ENCODE peak calls at places on chromosomes 16 and 17, in four cellular contexts. One of them, this sample, is unnamed.

GRCh38 chr17:45098869-45099616 is 33.3 kb downstream of the PLCD3 start:
- DNase-seq in adrenal gland: peak; percentile 96
- DNase-seq in CD4-positive, CD25-positive, alpha-beta regulatory T cell: peak; percentile 51
- DNase-seq in PC-3: peak; percentile 92
- DNase-seq in this sample: peak; percentile 58

GRCh38 chr17:330993-331701 is 21.5 kb downstream of the RPH3AL start:
- DNase-seq in adrenal gland: peak; percentile 65
- DNase-seq in CD4-positive, CD25-positive, alpha-beta regulatory T cell: no peak
- DNase-seq in PC-3: no peak
- DNase-seq in this sample: peak; percentile 25

GRCh38 chr16:58306327-58306726 is 11.5 kb upstream of the PRSS54 start:
- DNase-seq in adrenal gland: peak; percentile 60
- DNase-seq in CD4-positive, CD25-positive, alpha-beta regulatory T cell: peak; percentile 19
- DNase-seq in PC-3: peak; percentile 11
- DNase-seq in this sample: peak; percentile 27

GRCh38 chr17:75891605-75892555 is 4.9 kb downstream of the TRIM65 start:
- DNase-seq in adrenal gland: no peak
- DNase-seq in CD4-positive, CD25-positive, alpha-beta regulatory T cell: no peak
- DNase-seq in PC-3: no peak
- DNase-seq in this sample: no peak

GRCh38 chr17:488993-489757 is 136.6 kb upstream of the RPH3AL start:
- DNase-seq in adrenal gland: no peak
- DNase-seq in CD4-positive, CD25-positive, alpha-beta regulatory T cell: no peak
- DNase-seq in PC-3: no peak
- DNase-seq in this sample: peak; percentile 26

GRCh38 chr16:49590166-49590871 is 216.7 kb downstream of the C16orf78 start:
- DNase-seq in adrenal gland: no peak
- DNase-seq in CD4-positive, CD25-positive, alpha-beta regulatory T cell: no peak
- DNase-seq in PC-3: no peak
- DNase-seq in this sample: no peak

GRCh38 chr16:66408181-66409048 is 18.7 kb upstream of the BEAN1 start:
- DNase-seq in adrenal gland: peak; percentile 36
- DNase-seq in CD4-positive, CD25-positive, alpha-beta regulatory T cell: no peak
- DNase-seq in PC-3: peak; percentile 80
- DNase-seq in this sample: peak; percentile 55

GRCh38 chr16:7521834-7522233 is 189.2 kb downstream of the RBFOX1 start:
- DNase-seq in adrenal gland: no peak
- DNase-seq in CD4-positive, CD25-positive, alpha-beta regulatory T cell: no peak
- DNase-seq in PC-3: no peak
- DNase-seq in this sample: no peak

GRCh38 chr16:23298290-23298689 is 3.8 kb upstream of the SCNN1B start:
- DNase-seq in adrenal gland: no peak
- DNase-seq in CD4-positive, CD25-positive, alpha-beta regulatory T cell: no peak
- DNase-seq in PC-3: no peak
- DNase-seq in this sample: no peak

GRCh38 chr16:30971298-30971697 is 13.7 kb upstream of the HSD3B7 start:
- DNase-seq in adrenal gland: no peak
- DNase-seq in CD4-positive, CD25-positive, alpha-beta regulatory T cell: no peak
- DNase-seq in PC-3: no peak
- DNase-seq in this sample: no peak

GRCh38 chr16:80611930-80612327 is 71.1 kb downstream of the DYNLRB2 start:
- DNase-seq in adrenal gland: no peak
- DNase-seq in CD4-positive, CD25-positive, alpha-beta regulatory T cell: no peak
- DNase-seq in PC-3: no peak
- DNase-seq in this sample: no peak

GRCh38 chr17:43695968-43696865 is 34.5 kb upstream of the MEOX1 start:
- DNase-seq in adrenal gland: peak; percentile 47
- DNase-seq in CD4-positive, CD25-positive, alpha-beta regulatory T cell: no peak
- DNase-seq in PC-3: no peak
- DNase-seq in this sample: no peak

GRCh38 chr17:68909066-68909465 is 46.1 kb downstream of the ABCA8 start:
- DNase-seq in adrenal gland: peak; percentile 73
- DNase-seq in CD4-positive, CD25-positive, alpha-beta regulatory T cell: no peak
- DNase-seq in PC-3: peak; percentile 85
- DNase-seq in this sample: no peak

GRCh38 chr17:49528966-49529365 is 33.9 kb downstream of the NGFR start:
- DNase-seq in adrenal gland: no peak
- DNase-seq in CD4-positive, CD25-positive, alpha-beta regulatory T cell: no peak
- DNase-seq in PC-3: no peak
- DNase-seq in this sample: no peak

GRCh38 chr17:5050281-5050680 is 15.1 kb upstream of the SLC52A1 start:
- DNase-seq in adrenal gland: no peak
- DNase-seq in CD4-positive, CD25-positive, alpha-beta regulatory T cell: no peak
- DNase-seq in PC-3: no peak
- DNase-seq in this sample: no peak

GRCh38 chr17:70080541-70081347 is 5.7 kb downstream of the KCNJ16 start:
- DNase-seq in adrenal gland: no peak
- DNase-seq in CD4-positive, CD25-positive, alpha-beta regulatory T cell: no peak
- DNase-seq in PC-3: no peak
- DNase-seq in this sample: no peak

GRCh38 chr17:45046536-45047125 is 4.8 kb downstream of the DCAKD start:
- DNase-seq in adrenal gland: no peak
- DNase-seq in CD4-positive, CD25-positive, alpha-beta regulatory T cell: no peak
- DNase-seq in PC-3: peak; percentile 44
- DNase-seq in this sample: no peak

GRCh38 chr16:67714522-67714921 is 4.6 kb downstream of the GFOD2 start:
- DNase-seq in adrenal gland: no peak
- DNase-seq in CD4-positive, CD25-positive, alpha-beta regulatory T cell: no peak
- DNase-seq in PC-3: no peak
- DNase-seq in this sample: no peak

GRCh38 chr17:41962768-41963434 is 3.7 kb upstream of the CNP start:
- DNase-seq in adrenal gland: peak; percentile 80
- DNase-seq in CD4-positive, CD25-positive, alpha-beta regulatory T cell: peak; percentile 56
- DNase-seq in PC-3: peak; percentile 60
- DNase-seq in this sample: peak; percentile 59
- H3K9me3 ChIP-seq in adrenal gland: no peaks in the 10 kb centered on the region
- H3K9me3 ChIP-seq in CD4-positive, CD25-positive, alpha-beta regulatory T cell: no peaks in the 10 kb centered on the region
- H3K9me3 ChIP-seq in PC-3: no peaks in the 10 kb centered on the region
- H3K9me3 ChIP-seq in this sample: no peaks in the 10 kb centered on the region

DNA sequence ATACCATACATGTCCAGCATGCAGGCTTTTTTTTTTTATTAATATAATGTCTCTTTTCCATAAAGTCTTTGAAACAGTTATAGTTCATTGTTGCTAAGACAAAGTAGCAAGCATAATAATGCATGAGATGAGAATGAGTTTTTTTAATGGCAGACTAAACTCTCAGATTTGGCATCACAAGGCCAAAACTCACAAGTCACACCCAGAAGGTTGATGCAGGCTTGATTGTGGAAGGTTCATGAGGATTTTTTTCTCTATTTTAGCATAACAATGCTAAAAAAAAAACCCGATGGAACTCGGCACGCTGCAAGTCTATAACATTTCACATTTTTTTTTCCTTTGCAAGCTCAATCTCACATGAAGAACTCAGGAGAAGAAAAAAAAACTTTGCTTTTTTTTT is 2.8 kb downstream of the MAF start:
- DNase-seq in adrenal gland: no peak
- DNase-seq in CD4-positive, CD25-positive, alpha-beta regulatory T cell: no peak
- DNase-seq in PC-3: no peak
- DNase-seq in this sample: no peak
- H3K4me3 ChIP-seq in adrenal gland: no peak overlapping the region
- H3K4me3 ChIP-seq in CD4-positive, CD25-positive, alpha-beta regulatory T cell: peak overlapping the region; percentile 92
- H3K4me3 ChIP-seq in PC-3: no peak overlapping the region
- H3K4me3 ChIP-seq in this sample: peak overlapping the region; percentile 39

GRCh38 chr16:35750701-35751104 is 2291.3 kb downstream of the TP53TG3F start:
- DNase-seq in adrenal gland: no peak
- DNase-seq in CD4-positive, CD25-positive, alpha-beta regulatory T cell: no peak
- DNase-seq in PC-3: no peak
- DNase-seq in this sample: no peak

GRCh38 chr16:35753559-35754390 is 2294.4 kb downstream of the TP53TG3F start:
- DNase-seq in adrenal gland: no peak
- DNase-seq in CD4-positive, CD25-positive, alpha-beta regulatory T cell: no peak
- DNase-seq in PC-3: no peak
- DNase-seq in this sample: no peak

GRCh38 chr16:35751191-35751941 is 2292.0 kb downstream of the TP53TG3F start:
- DNase-seq in adrenal gland: no peak
- DNase-seq in CD4-positive, CD25-positive, alpha-beta regulatory T cell: no peak
- DNase-seq in PC-3: no peak
- DNase-seq in this sample: no peak

GRCh38 chr16:35752773-35753558 is 2293.6 kb downstream of the TP53TG3F start:
- DNase-seq in adrenal gland: no peak
- DNase-seq in CD4-positive, CD25-positive, alpha-beta regulatory T cell: no peak
- DNase-seq in PC-3: no peak
- DNase-seq in this sample: no peak

DNA sequence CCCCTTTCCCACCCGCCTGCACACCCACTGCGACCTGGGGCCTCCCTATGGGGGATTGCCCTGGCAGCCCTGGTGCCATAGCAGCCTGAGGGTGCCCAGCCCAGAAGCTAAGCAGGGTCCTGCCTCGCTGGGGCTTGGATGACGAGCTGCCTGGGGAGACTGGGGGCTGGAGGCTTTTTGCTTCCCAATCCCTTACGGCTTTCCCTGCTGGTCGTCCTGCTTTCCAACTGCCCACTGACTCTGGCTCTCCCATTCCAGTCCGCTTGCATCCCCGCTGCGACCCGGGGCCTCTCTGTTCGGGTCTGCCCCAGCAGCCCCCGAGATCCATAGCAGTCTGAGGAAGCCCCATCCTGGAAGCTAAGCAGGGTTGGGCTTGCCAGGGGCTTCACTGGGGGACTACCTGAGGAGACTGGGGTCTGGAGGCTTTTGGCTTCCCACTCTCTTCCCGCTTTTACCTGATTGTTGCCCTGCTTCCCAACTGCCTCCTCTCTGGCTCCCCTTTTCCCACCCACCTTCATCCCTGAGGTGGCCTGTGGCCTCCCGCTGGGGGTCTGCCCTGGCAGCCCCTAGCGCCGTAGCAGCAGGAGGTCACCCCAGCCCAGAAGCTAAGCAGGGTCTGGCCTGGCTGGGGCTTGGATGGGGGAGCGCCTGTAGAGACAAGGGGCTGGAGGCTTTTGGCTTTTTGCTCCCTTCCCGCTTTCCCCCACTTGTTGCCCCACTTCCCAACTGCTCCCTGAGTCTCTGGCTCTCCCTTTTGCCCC is 2292.8 kb downstream of the TP53TG3F start:
- DNase-seq in adrenal gland: no peak
- DNase-seq in CD4-positive, CD25-positive, alpha-beta regulatory T cell: no peak
- DNase-seq in PC-3: no peak
- DNase-seq in this sample: no peak
- H3K9me3 ChIP-seq in adrenal gland: no peaks in the 10 kb centered on the region
- H3K9me3 ChIP-seq in CD4-positive, CD25-positive, alpha-beta regulatory T cell: peaks cover 2% of the 10 kb centered on the region
- H3K9me3 ChIP-seq in PC-3: no peaks in the 10 kb centered on the region
- H3K9me3 ChIP-seq in this sample: no peaks in the 10 kb centered on the region

DNA sequence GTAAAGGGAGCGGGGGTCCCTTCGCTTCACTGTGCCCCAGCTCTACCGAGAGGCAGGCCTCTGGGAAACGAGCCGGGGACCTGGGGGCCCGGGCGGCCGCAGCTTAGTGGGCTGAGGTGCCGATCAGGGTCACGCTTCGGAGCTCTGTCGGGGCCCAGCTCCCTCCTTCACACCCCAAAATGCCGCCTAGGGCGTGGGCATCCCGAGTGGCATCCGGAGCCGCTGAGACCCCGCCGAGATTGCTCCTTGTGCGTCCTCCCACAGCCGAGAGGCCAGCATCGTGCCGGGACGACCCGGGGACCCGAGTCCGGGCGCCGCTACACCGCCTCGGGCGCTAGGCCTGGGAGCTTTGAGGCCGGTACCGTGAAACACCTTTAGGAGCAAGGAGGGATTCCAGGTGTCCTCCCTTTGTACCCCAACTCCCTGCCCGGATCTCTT is 1.3 kb downstream of the SALL1 start:
- DNase-seq in adrenal gland: no peak
- DNase-seq in CD4-positive, CD25-positive, alpha-beta regulatory T cell: no peak
- DNase-seq in PC-3: no peak
- DNase-seq in this sample: no peak
- H3K4me3 ChIP-seq in adrenal gland: no peak overlapping the region
- H3K4me3 ChIP-seq in CD4-positive, CD25-positive, alpha-beta regulatory T cell: no peak overlapping the region
- H3K4me3 ChIP-seq in PC-3: no peak overlapping the region
- H3K4me3 ChIP-seq in this sample: no peak overlapping the region

GRCh38 chr17:39563476-39563875 is 44.2 kb downstream of the NEUROD2 start:
- DNase-seq in adrenal gland: peak; percentile 34
- DNase-seq in CD4-positive, CD25-positive, alpha-beta regulatory T cell: no peak
- DNase-seq in PC-3: no peak
- DNase-seq in this sample: no peak

GRCh38 chr17:39566092-39566491 is 41.6 kb downstream of the NEUROD2 start:
- DNase-seq in adrenal gland: no peak
- DNase-seq in CD4-positive, CD25-positive, alpha-beta regulatory T cell: no peak
- DNase-seq in PC-3: no peak
- DNase-seq in this sample: no peak

GRCh38 chr17:39568710-39569109 is 39.0 kb downstream of the NEUROD2 start:
- DNase-seq in adrenal gland: no peak
- DNase-seq in CD4-positive, CD25-positive, alpha-beta regulatory T cell: no peak
- DNase-seq in PC-3: no peak
- DNase-seq in this sample: no peak

GRCh38 chr17:39564201-39564828 is 43.4 kb downstream of the NEUROD2 start:
- DNase-seq in adrenal gland: no peak
- DNase-seq in CD4-positive, CD25-positive, alpha-beta regulatory T cell: no peak
- DNase-seq in PC-3: no peak
- DNase-seq in this sample: no peak
- H3K9me3 ChIP-seq in adrenal gland: no peaks in the 10 kb centered on the region
- H3K9me3 ChIP-seq in CD4-positive, CD25-positive, alpha-beta regulatory T cell: no peaks in the 10 kb centered on the region
- H3K9me3 ChIP-seq in PC-3: no peaks in the 10 kb centered on the region
- H3K9me3 ChIP-seq in this sample: no peaks in the 10 kb centered on the region

DNA sequence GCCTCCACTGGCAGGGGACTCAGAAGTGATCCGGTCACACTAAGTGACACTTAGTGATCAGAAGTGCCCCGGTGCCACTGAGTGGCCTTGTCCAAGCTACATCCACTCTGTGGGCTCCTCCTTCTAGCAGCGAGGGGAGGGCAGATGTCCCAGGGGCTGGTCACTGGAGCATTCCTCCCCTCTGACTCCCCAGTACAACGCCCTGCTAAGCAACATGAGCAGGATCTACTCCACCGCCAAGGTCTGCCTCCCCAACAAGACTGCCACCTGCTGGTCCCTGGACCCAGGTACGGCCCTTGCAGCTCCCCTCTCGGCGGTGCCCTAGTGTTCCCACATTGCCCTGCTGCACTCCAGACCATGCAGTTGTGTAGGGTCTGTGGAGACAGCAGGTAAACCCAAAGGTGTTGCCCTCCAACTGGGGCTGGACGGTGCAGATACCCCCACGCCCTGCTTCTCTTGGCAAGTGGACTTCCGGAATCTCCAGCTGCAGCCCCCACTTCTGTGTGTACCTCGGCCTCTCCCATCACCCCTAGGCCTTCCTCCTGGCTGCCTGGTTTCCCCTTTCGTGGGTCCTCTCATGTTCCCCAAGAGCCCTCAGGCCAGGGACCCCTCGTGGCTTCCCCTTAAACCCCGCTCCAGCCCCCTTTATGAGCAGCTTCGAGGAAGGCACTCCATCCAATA is 2.1 kb downstream of the ACE start:
- DNase-seq in adrenal gland: peak; percentile 88
- DNase-seq in CD4-positive, CD25-positive, alpha-beta regulatory T cell: peak; percentile 23
- DNase-seq in PC-3: peak; percentile 97
- DNase-seq in this sample: peak; percentile 76
- H3K4me3 ChIP-seq in adrenal gland: no peak overlapping the region
- H3K4me3 ChIP-seq in CD4-positive, CD25-positive, alpha-beta regulatory T cell: no peak overlapping the region
- H3K4me3 ChIP-seq in PC-3: no peak overlapping the region
- H3K4me3 ChIP-seq in this sample: no peak overlapping the region

DNA sequence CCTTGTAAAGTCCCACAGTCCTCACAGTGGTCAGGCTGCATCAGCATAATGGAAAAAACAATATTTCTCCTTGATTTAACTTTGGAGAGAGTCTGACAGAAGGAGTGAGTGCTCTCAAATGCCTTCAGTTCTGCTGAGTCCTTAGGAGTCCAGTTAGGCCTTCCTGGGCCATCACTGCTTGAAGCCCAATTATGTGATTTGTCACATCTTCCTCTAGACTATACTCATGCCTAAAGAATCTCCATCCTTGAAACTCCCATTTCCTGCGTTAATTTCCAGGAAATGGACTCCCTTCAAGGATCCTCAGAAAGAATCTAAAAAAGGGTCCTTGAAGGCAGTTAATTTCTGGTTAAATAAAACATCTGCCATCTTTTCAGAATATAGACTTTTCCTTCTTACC is 52.8 kb downstream of the SLFN5 start:
- DNase-seq in adrenal gland: no peak
- DNase-seq in CD4-positive, CD25-positive, alpha-beta regulatory T cell: no peak
- DNase-seq in PC-3: peak; percentile 5
- DNase-seq in this sample: no peak
- H3K9me3 ChIP-seq in adrenal gland: no peaks in the 10 kb centered on the region
- H3K9me3 ChIP-seq in CD4-positive, CD25-positive, alpha-beta regulatory T cell: no peaks in the 10 kb centered on the region
- H3K9me3 ChIP-seq in PC-3: no peaks in the 10 kb centered on the region
- H3K9me3 ChIP-seq in this sample: no peaks in the 10 kb centered on the region

This sample was measured in CD4-positive, alpha-beta memory T cell.